ENCODE peak calls at places on chromosomes 16 and 17, in six cellular contexts. One of them, this sample, is unnamed.
A peak's percentile ranks its signal among the peaks of the same experiment; 100 is the strongest.

GRCh38 chr17:30296499-30297038 is 4.8 kb upstream of the BLMH start:
- DNase-seq in CD4-positive, alpha-beta T cell: no peak
- DNase-seq in ovary: no peak
- DNase-seq in GM23338: no peak
- DNase-seq in astrocyte of the spinal cord: no peak
- DNase-seq in ascending aorta: no peak
- DNase-seq in this sample: no peak

GRCh38 chr16:2963611-2964415 is at the start of gene KREMEN2:
- DNase-seq in CD4-positive, alpha-beta T cell: no peak
- DNase-seq in GM23338: peak; percentile 86
- DNase-seq in astrocyte of the spinal cord: no peak
- DNase-seq in ascending aorta: no peak
- DNase-seq in ovary: peak; percentile 26
- DNase-seq in this sample: no peak

GRCh38 chr17:1473841-1474240 is 17.8 kb upstream of the CRK start:
- DNase-seq in ovary: no peak
- DNase-seq in astrocyte of the spinal cord: no peak
- DNase-seq in CD4-positive, alpha-beta T cell: peak; percentile 59
- DNase-seq in ascending aorta: no peak
- DNase-seq in GM23338: no peak
- DNase-seq in this sample: no peak

GRCh38 chr16:82033683-82034300 is 1.3 kb upstream of the HSD17B2 start:
- DNase-seq in CD4-positive, alpha-beta T cell: no peak
- DNase-seq in ovary: no peak
- DNase-seq in astrocyte of the spinal cord: no peak
- DNase-seq in GM23338: no peak
- DNase-seq in ascending aorta: no peak
- DNase-seq in this sample: no peak

GRCh38 chr16:66441586-66442375 is 14.7 kb downstream of the BEAN1 start:
- DNase-seq in ascending aorta: no peak
- DNase-seq in ovary: no peak
- DNase-seq in GM23338: no peak
- DNase-seq in astrocyte of the spinal cord: peak; percentile 38
- DNase-seq in CD4-positive, alpha-beta T cell: no peak
- DNase-seq in this sample: no peak

GRCh38 chr17:58918072-58918471 is 162.4 kb downstream of the PPM1E start:
- DNase-seq in GM23338: peak; percentile 30
- DNase-seq in CD4-positive, alpha-beta T cell: no peak
- DNase-seq in ovary: no peak
- DNase-seq in astrocyte of the spinal cord: no peak
- DNase-seq in ascending aorta: no peak
- DNase-seq in this sample: no peak

GRCh38 chr16:26158142-26158759 is 466.5 kb downstream of the HS3ST4 start:
- DNase-seq in CD4-positive, alpha-beta T cell: no peak
- DNase-seq in astrocyte of the spinal cord: no peak
- DNase-seq in GM23338: no peak
- DNase-seq in ovary: no peak
- DNase-seq in ascending aorta: no peak
- DNase-seq in this sample: no peak

GRCh38 chr17:58328195-58329034 is at the start of gene TSPOAP1:
- DNase-seq in ovary: no peak
- DNase-seq in GM23338: peak; percentile 86
- DNase-seq in CD4-positive, alpha-beta T cell: peak; percentile 60
- DNase-seq in astrocyte of the spinal cord: no peak
- DNase-seq in ascending aorta: no peak
- DNase-seq in this sample: no peak

GRCh38 chr17:17810374-17811248 is 26.2 kb downstream of the SREBF1 start:
- DNase-seq in ascending aorta: no peak
- DNase-seq in astrocyte of the spinal cord: no peak
- DNase-seq in CD4-positive, alpha-beta T cell: no peak
- DNase-seq in GM23338: peak; percentile 75
- DNase-seq in ovary: peak; percentile 75
- DNase-seq in this sample: no peak

DNA sequence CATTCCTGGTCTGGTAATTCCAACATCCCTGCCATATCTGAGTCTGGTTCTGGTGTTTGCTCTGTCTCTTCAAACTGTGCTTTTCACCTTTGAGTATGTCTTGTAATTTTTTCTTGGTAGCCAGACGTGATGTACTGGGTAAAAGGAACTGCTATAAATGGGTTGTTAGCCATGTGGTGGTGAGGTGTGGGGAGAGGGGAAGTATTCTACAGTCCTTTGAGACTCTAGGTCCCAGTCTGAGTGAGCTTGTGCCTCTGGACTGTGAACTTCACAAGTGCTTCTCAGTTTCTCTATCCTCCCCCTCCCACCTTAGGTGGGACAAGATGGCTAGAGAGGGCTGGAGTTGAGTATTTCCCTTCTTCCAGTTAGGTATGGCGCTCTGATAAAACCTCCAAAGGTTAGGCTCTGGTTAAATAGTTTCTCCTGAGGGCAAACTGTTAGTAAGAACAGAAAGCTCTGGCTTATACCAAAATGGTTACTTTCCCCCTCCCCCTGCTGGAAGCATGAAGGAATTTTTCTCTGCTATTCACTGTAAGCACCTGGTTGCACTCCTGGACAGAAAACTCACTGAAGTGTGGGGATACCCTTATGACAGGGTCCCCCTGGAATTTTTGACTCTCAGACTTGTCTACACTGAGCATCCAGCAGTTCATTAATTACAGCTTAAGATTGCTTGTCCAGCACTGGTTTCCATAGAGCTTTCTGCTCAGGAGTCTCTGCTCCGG is 87.8 kb downstream of the MARCHF10 start:
- DNase-seq in CD4-positive, alpha-beta T cell: no peak
- DNase-seq in astrocyte of the spinal cord: no peak
- DNase-seq in GM23338: peak; percentile 66
- DNase-seq in ovary: no peak
- DNase-seq in ascending aorta: no peak
- DNase-seq in this sample: no peak
- TF ChIP-seq CTCF in CD4-positive, alpha-beta T cell: no peak
- TF ChIP-seq CTCF in astrocyte of the spinal cord: peak; percentile 32
- TF ChIP-seq CTCF in GM23338: peak; percentile 54
- TF ChIP-seq CTCF in ovary: no peak
- TF ChIP-seq CTCF in ascending aorta: no peak
- TF ChIP-seq CTCF in this sample: no peak

GRCh38 chr17:72639711-72640110 is 452.8 kb downstream of the SLC39A11 start:
- DNase-seq in GM23338: no peak
- DNase-seq in astrocyte of the spinal cord: no peak
- DNase-seq in CD4-positive, alpha-beta T cell: no peak
- DNase-seq in ovary: no peak
- DNase-seq in ascending aorta: no peak
- DNase-seq in this sample: no peak

GRCh38 chr17:72632026-72632684 is 460.3 kb downstream of the SLC39A11 start:
- DNase-seq in astrocyte of the spinal cord: no peak
- DNase-seq in GM23338: no peak
- DNase-seq in ovary: no peak
- DNase-seq in CD4-positive, alpha-beta T cell: no peak
- DNase-seq in ascending aorta: no peak
- DNase-seq in this sample: no peak

GRCh38 chr17:72635034-72635654 is 457.3 kb downstream of the SLC39A11 start:
- DNase-seq in ascending aorta: no peak
- DNase-seq in GM23338: no peak
- DNase-seq in ovary: no peak
- DNase-seq in astrocyte of the spinal cord: no peak
- DNase-seq in CD4-positive, alpha-beta T cell: no peak
- DNase-seq in this sample: no peak

GRCh38 chr17:72631568-72631967 is 460.9 kb downstream of the SLC39A11 start:
- DNase-seq in ovary: no peak
- DNase-seq in GM23338: no peak
- DNase-seq in CD4-positive, alpha-beta T cell: no peak
- DNase-seq in astrocyte of the spinal cord: no peak
- DNase-seq in ascending aorta: no peak
- DNase-seq in this sample: no peak

GRCh38 chr17:72634621-72635020 is 457.9 kb downstream of the SLC39A11 start:
- DNase-seq in ovary: no peak
- DNase-seq in ascending aorta: no peak
- DNase-seq in GM23338: no peak
- DNase-seq in CD4-positive, alpha-beta T cell: peak; percentile 6
- DNase-seq in astrocyte of the spinal cord: no peak
- DNase-seq in this sample: no peak
- TF ChIP-seq CTCF in ovary: no peak
- TF ChIP-seq CTCF in ascending aorta: no peak
- TF ChIP-seq CTCF in GM23338: no peak
- TF ChIP-seq CTCF in CD4-positive, alpha-beta T cell: no peak
- TF ChIP-seq CTCF in astrocyte of the spinal cord: no peak
- TF ChIP-seq CTCF in this sample: no peak

DNA sequence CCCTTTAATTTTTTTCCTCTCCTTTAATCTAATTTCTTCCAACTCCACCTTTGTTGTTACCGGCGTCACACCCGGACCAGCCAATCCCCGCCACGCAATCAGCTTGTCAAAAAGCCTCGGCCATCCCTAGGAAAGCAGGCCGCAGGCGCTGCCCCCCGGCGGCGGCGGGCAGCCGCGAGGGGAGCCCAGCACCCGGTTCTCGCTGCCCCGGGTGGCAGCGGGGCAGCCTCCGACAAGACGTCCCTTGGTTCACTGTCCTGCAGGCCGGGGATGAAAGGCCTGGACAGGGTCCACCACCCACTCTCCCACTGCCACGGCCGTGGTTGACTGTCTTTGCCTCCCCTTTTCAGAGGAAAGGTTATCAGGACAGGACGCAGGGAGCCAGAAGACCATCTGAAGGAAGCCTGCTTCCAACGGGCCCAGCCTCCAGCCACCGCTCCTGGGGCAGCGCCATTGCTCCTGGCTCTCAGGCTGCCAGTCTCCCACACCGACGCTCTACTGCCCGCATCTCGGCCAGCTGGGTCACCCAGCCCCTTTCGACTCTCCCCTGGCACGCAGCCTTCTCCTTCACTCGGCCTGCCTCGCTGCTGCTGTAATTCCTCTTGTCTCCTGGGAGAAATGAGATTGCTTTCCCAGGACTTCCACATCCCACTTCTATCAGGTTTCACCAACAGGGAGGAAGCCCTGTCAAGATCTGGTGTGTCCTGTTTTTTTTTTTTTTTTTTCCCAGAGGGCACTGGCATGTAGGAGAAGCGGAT is 2.8 kb upstream of the UBTF start:
- DNase-seq in GM23338: peak; percentile 86
- DNase-seq in astrocyte of the spinal cord: peak; percentile 73
- DNase-seq in CD4-positive, alpha-beta T cell: peak; percentile 27
- DNase-seq in ovary: peak; percentile 77
- DNase-seq in ascending aorta: no peak
- DNase-seq in this sample: no peak
- TF ChIP-seq CTCF in GM23338: peak; percentile 20
- TF ChIP-seq CTCF in astrocyte of the spinal cord: peak; percentile 27
- TF ChIP-seq CTCF in CD4-positive, alpha-beta T cell: no peak
- TF ChIP-seq CTCF in ovary: no peak
- TF ChIP-seq CTCF in ascending aorta: no peak
- TF ChIP-seq CTCF in this sample: no peak

DNA sequence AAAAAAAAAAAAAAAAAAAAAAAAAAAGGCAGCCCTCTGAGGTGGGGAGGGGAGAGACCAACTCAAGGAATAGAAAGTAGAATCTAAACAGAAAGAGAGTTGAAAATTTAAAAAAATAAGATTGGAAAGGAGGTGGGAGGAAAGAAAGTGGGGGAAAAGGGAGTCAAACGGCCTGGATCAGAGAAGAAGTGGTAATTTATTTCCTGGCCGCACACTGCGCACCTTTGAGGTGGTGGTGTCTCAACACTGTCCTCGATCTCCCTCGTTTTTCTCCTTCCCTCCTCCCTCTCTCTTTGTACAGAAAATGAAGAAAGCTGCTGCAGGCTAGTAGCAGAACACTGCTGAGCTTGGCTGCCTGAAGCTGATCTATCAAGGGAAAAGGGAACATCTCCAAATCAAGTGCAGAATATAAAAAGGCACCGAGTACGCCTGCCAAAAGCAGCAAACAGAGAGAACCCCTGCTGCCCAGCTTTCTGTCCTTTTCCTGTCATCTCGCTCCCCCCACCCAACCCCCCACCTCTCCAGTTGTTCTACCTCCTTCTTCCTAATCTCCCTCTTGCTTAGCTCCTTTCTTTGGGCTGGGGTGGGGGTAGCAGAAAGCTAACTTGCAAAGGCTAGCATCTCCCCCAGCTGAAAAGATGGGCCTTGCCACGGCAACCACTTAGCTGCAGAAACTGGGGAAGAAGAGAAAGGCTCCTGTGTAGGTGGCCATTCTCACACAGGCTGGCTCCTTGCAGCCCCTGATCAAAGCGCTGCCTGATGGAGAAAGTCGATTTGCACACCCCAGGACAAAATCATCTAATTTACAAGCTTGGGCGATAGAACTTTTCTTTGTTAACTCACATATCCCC is 22.5 kb downstream of the AXIN2 start:
- DNase-seq in GM23338: no peak
- DNase-seq in CD4-positive, alpha-beta T cell: no peak
- DNase-seq in ovary: no peak
- DNase-seq in ascending aorta: no peak
- DNase-seq in astrocyte of the spinal cord: peak; percentile 50
- DNase-seq in this sample: no peak
- TF ChIP-seq CTCF in GM23338: no peak
- TF ChIP-seq CTCF in CD4-positive, alpha-beta T cell: no peak
- TF ChIP-seq CTCF in ovary: no peak
- TF ChIP-seq CTCF in ascending aorta: no peak
- TF ChIP-seq CTCF in astrocyte of the spinal cord: no peak
- TF ChIP-seq CTCF in this sample: no peak

GRCh38 chr17:16455997-16456769 is 35.8 kb downstream of the LRRC75A start:
- DNase-seq in CD4-positive, alpha-beta T cell: no peak
- DNase-seq in astrocyte of the spinal cord: no peak
- DNase-seq in GM23338: no peak
- DNase-seq in ovary: no peak
- DNase-seq in ascending aorta: no peak
- DNase-seq in this sample: no peak

GRCh38 chr17:16449121-16449570 is 33.8 kb downstream of the TRPV2 start:
- DNase-seq in astrocyte of the spinal cord: peak; percentile 68
- DNase-seq in ovary: no peak
- DNase-seq in ascending aorta: no peak
- DNase-seq in GM23338: no peak
- DNase-seq in CD4-positive, alpha-beta T cell: no peak
- DNase-seq in this sample: no peak

GRCh38 chr17:16456770-16457316 is 35.1 kb downstream of the LRRC75A start:
- DNase-seq in astrocyte of the spinal cord: no peak
- DNase-seq in ovary: no peak
- DNase-seq in CD4-positive, alpha-beta T cell: no peak
- DNase-seq in GM23338: no peak
- DNase-seq in ascending aorta: no peak
- DNase-seq in this sample: no peak

GRCh38 chr17:16450028-16450427 is 34.7 kb downstream of the TRPV2 start:
- DNase-seq in CD4-positive, alpha-beta T cell: no peak
- DNase-seq in GM23338: no peak
- DNase-seq in ovary: no peak
- DNase-seq in astrocyte of the spinal cord: no peak
- DNase-seq in ascending aorta: no peak
- DNase-seq in this sample: no peak

GRCh38 chr17:16453493-16453851 is 38.1 kb downstream of the TRPV2 start:
- DNase-seq in CD4-positive, alpha-beta T cell: no peak
- DNase-seq in astrocyte of the spinal cord: no peak
- DNase-seq in GM23338: no peak
- DNase-seq in ovary: no peak
- DNase-seq in ascending aorta: no peak
- DNase-seq in this sample: no peak
- TF ChIP-seq CTCF in CD4-positive, alpha-beta T cell: no peak
- TF ChIP-seq CTCF in astrocyte of the spinal cord: no peak
- TF ChIP-seq CTCF in GM23338: no peak
- TF ChIP-seq CTCF in ovary: no peak
- TF ChIP-seq CTCF in ascending aorta: no peak
- TF ChIP-seq CTCF in this sample: no peak

GRCh38 chr17:39820987-39821386 is 43.1 kb downstream of the IKZF3 start:
- DNase-seq in ascending aorta: no peak
- DNase-seq in GM23338: no peak
- DNase-seq in astrocyte of the spinal cord: no peak
- DNase-seq in CD4-positive, alpha-beta T cell: no peak
- DNase-seq in ovary: no peak
- DNase-seq in this sample: no peak
- TF ChIP-seq CTCF in ascending aorta: no peak
- TF ChIP-seq CTCF in GM23338: no peak
- TF ChIP-seq CTCF in astrocyte of the spinal cord: no peak
- TF ChIP-seq CTCF in CD4-positive, alpha-beta T cell: no peak
- TF ChIP-seq CTCF in ovary: no peak
- TF ChIP-seq CTCF in this sample: no peak

GRCh38 chr16:65121870-65122723 is at the start of gene CDH11:
- DNase-seq in ovary: peak; percentile 93
- DNase-seq in astrocyte of the spinal cord: peak; percentile 91
- DNase-seq in CD4-positive, alpha-beta T cell: no peak
- DNase-seq in GM23338: peak; percentile 78
- DNase-seq in ascending aorta: no peak
- DNase-seq in this sample: no peak
- TF ChIP-seq CTCF in ovary: peak; percentile 30
- TF ChIP-seq CTCF in astrocyte of the spinal cord: peak; percentile 41
- TF ChIP-seq CTCF in CD4-positive, alpha-beta T cell: no peak
- TF ChIP-seq CTCF in GM23338: no peak
- TF ChIP-seq CTCF in ascending aorta: peak; percentile 75
- TF ChIP-seq CTCF in this sample: no peak